ENCODE peak calls at places on chromosomes 13 and 19, in ten cellular contexts. G is NCI-H2029; W is stimulated activated CD8-positive, alpha-beta memory T cell treated with anti-CD3 and anti-CD28 coated beads, Interleukin-15, amount 100 ng/mL, for 24 hours; O is amygdala; T is HT-29; I is cerebellar nuclear complex; H is progenitor cell of endocrine pancreas; M is right lobe of liver; F is activated T-helper 1 cell treated with Interleukin-2 at 50 U/mL for 16 hours; C is NCI-H1417. U is an unnamed sample.

GRCh38 chr19:39928357-39928725 is 6.1 kb downstream of the FCGBP start:
- DNase-seq in T (no peak), I (no peak), C (no peak), H (no peak), G (no peak), F (no peak), M (no peak), O (no peak), W (no peak), U (no peak)

GRCh38 chr19:49678970-49679831 is 2.1 kb downstream of the PRMT1 start:
- DNase-seq in G (peak), M (no peak), T (no peak), F (no peak), W (no peak), C (no peak), I (no peak), H (no peak), O (no peak), U (no peak)

GRCh38 chr13:46595136-46595917 is 42.4 kb downstream of the LRCH1 start:
- DNase-seq in M (no peak), H (no peak), G (no peak), C (no peak), O (no peak), W (no peak), F (no peak), T (no peak), I (no peak), U (no peak)

GRCh38 chr19:30269638-30270037 is 102.5 kb upstream of the ZNF536 start:
- DNase-seq in T (no peak), H (no peak), W (no peak), I (no peak), O (no peak), F (no peak), G (no peak), C (no peak), M (no peak), U (no peak)

GRCh38 chr13:49877629-49878218 is 58.4 kb downstream of the SPRYD7 start:
- DNase-seq in I (no peak), C (no peak), H (no peak), O (no peak), W (no peak), M (no peak), G (no peak), T (no peak), F (no peak), U (no peak)

GRCh38 chr19:48926909-48927308 is 6.6 kb upstream of the DHDH start:
- DNase-seq in M (no peak), O (peak), I (no peak), G (no peak), T (peak), W (no peak), C (no peak), H (no peak), F (no peak), U (peak)

GRCh38 chr13:93450226-93450625 is 223.6 kb downstream of the GPC6 start:
- DNase-seq in G (no peak), T (no peak), W (no peak), H (no peak), F (no peak), O (no peak), M (no peak), I (no peak), C (no peak), U (peak)

GRCh38 chr19:52140077-52140710 is 456 bp upstream of the ZNF616 start:
- DNase-seq in H (no peak), W (no peak), I (no peak), F (no peak), M (no peak), O (no peak), C (peak), T (no peak), G (no peak), U (peak)

GRCh38 chr19:1942078-1942933 is 1.3 kb downstream of the CSNK1G2 start:
- DNase-seq in C (peak), W (peak), O (no peak), M (peak), T (peak), G (peak), H (peak), F (peak), I (no peak), U (peak)

GRCh38 chr19:23787106-23787505 is 28.4 kb upstream of the ZNF681 start:
- DNase-seq in I (no peak), M (no peak), F (no peak), W (no peak), C (no peak), O (no peak), T (no peak), H (no peak), G (no peak), U (no peak)